ENCODE peak calls at places on chromosome 5, in four cellular contexts. H is IMR-90, N is GM12878, I is H1. D is an unnamed sample.

GRCh38 chr5:62473209-62473608 is 60.6 kb downstream of the IPO11 start:
- DNase-seq in I (no peak), H (peak; percentile 46), N (no peak), D (no peak)

GRCh38 chr5:151496041-151496484 is 48.7 kb downstream of the SLC36A1 start:
- DNase-seq in H (peak; percentile 58), N (no peak), I (peak; percentile 71), D (no peak)

GRCh38 chr5:177176175-177176704 is 42.7 kb downstream of the NSD1 start:
- DNase-seq in H (no peak), N (no peak), I (no peak), D (no peak)

GRCh38 chr5:158119852-158120708 is 261.1 kb upstream of the CLINT1 start:
- DNase-seq in H (peak; percentile 13), N (no peak), I (no peak), D (no peak)

GRCh38 chr5:14773588-14773987 is 98.0 kb downstream of the ANKH start:
- DNase-seq in I (no peak), N (no peak), H (no peak), D (no peak)

GRCh38 chr5:72767289-72768010 is 49.0 kb upstream of the TNPO1 start:
- DNase-seq in N (no peak), H (no peak), I (no peak), D (peak; percentile 7)

GRCh38 chr5:33297760-33298216 is 143.0 kb upstream of the TARS1 start:
- DNase-seq in H (no peak), N (no peak), I (no peak), D (peak; percentile 39)

GRCh38 chr5:92468307-92468706 is 1085.2 kb upstream of the ARRDC3 start:
- DNase-seq in N (no peak), I (no peak), H (no peak), D (no peak)

GRCh38 chr5:133990396-133990795 is 14.4 kb downstream of the VDAC1 start:
- DNase-seq in H (no peak), N (no peak), I (no peak), D (no peak)

GRCh38 chr5:85741972-85742371 is 875.8 kb upstream of the COX7C start:
- DNase-seq in I (no peak), N (no peak), H (no peak), D (no peak)

GRCh38 chr5:147857302-147858129 is 21.0 kb upstream of the SCGB3A2 start:
- DNase-seq in I (peak; percentile 50), N (no peak), H (peak; percentile 56), D (peak; percentile 53)

GRCh38 chr5:58447231-58447630 is 12.7 kb downstream of the PLK2 start:
- DNase-seq in I (no peak), H (peak; percentile 70), N (no peak), D (no peak)

GRCh38 chr5:172491481-172491880 is 37.2 kb upstream of the SH3PXD2B start:
- DNase-seq in H (no peak), I (no peak), N (no peak), D (no peak)
- TF ChIP-seq CHD1 in H (no peak), I (no peak), N (no peak), D (no peak)

DNA sequence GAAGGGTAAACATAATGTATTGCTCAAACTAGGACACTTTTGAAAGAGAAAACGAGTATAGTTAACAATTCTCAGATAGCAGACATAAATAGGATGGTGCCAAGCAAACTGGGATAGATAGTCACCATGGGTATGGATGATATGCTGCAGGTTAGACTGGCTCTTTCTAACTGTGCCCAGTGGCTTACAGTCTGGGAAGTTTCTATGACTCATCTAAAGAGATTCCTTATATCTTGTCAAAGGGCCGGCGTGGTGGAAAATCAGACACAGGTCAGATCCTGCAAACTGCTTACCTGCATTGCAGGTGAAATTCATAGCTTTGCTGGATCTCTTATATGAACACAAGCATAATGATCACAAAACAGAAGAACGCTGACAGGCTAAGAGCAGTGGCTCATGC is 41.8 kb upstream of the RPS23 start:
- DNase-seq in I (no peak), H (no peak), N (no peak), D (no peak)
- TF ChIP-seq CHD1 in I (no peak), H (no peak), N (no peak), D (no peak)

DNA sequence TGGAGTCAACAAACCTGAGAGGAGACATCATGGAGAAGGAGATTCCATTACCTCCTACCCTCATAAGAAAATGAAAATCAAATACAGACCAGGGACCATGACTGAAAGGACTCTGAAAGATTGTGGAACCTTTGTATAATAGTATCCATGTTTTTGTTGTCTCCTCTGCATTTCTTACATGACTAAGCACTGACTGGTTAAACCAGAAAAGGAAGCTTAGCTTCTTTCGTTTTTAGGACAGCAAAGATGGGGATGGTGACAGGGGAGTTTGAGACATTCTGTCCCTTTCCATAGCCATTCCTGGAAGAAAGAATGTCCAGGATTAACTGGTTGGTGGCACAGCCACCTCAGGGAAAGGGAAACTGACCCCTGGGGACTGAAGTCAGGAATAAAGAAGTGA is 22.2 kb downstream of the ITGA1 start:
- DNase-seq in I (no peak), N (no peak), H (peak; percentile 62), D (no peak)
- TF ChIP-seq CHD1 in I (no peak), N (no peak), H (no peak), D (no peak)

GRCh38 chr5:174457141-174457678 is 267.2 kb upstream of the MSX2 start:
- DNase-seq in H (no peak), I (no peak), N (no peak), D (no peak)
- TF ChIP-seq CHD1 in H (no peak), I (no peak), N (no peak), D (no peak)

GRCh38 chr5:148989567-148989966 is 73.3 kb downstream of the SH3TC2 start:
- DNase-seq in I (no peak), N (no peak), H (peak; percentile 24), D (no peak)

GRCh38 chr5:148986636-148987035 is 76.2 kb downstream of the SH3TC2 start:
- DNase-seq in N (no peak), H (no peak), I (no peak), D (no peak)

GRCh38 chr5:148991606-148992005 is 71.3 kb downstream of the SH3TC2 start:
- DNase-seq in N (no peak), I (no peak), H (peak; percentile 50), D (no peak)

GRCh38 chr5:148990817-148991216 is 72.0 kb downstream of the SH3TC2 start:
- DNase-seq in I (no peak), H (no peak), N (no peak), D (no peak)

DNA sequence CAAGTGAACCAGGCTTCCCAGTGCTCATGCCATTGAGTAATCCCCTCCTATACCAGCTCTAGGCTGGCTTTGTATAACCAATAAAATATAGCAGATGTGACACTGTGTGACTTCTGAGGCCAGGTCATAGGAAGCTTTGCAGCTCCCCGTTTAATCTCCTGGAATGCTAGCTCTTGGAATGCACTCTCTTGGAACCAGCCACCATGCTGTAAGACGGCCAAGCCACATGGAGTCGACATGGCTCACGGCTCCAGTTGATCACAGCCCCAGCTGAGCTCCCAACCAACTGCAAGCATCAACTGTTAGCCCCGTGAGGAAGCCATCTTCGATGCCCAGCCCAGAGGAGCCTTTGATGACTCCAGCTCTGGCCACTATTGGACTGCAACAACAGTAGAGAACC is 74.5 kb downstream of the SH3TC2 start:
- DNase-seq in I (no peak), N (no peak), H (no peak), D (no peak)
- TF ChIP-seq CHD1 in I (no peak), N (no peak), H (no peak), D (no peak)

GRCh38 chr5:173529861-173530260 is 86.6 kb downstream of the BOD1 start:
- DNase-seq in H (no peak), N (no peak), I (no peak), D (no peak)
- TF ChIP-seq CHD1 in H (no peak), N (no peak), I (no peak), D (no peak)

GRCh38 chr5:78756853-78757252 is 108.3 kb upstream of the LHFPL2 start:
- DNase-seq in H (no peak), I (no peak), N (no peak), D (no peak)

GRCh38 chr5:78755822-78756429 is 107.4 kb upstream of the LHFPL2 start:
- DNase-seq in I (no peak), H (peak; percentile 54), N (no peak), D (no peak)

GRCh38 chr5:78757269-78758053 is 108.9 kb upstream of the LHFPL2 start:
- DNase-seq in I (no peak), N (peak; percentile 66), H (peak; percentile 69), D (no peak)

GRCh38 chr5:78760411-78761169 is 112.0 kb upstream of the LHFPL2 start:
- DNase-seq in N (no peak), I (no peak), H (no peak), D (no peak)

DNA sequence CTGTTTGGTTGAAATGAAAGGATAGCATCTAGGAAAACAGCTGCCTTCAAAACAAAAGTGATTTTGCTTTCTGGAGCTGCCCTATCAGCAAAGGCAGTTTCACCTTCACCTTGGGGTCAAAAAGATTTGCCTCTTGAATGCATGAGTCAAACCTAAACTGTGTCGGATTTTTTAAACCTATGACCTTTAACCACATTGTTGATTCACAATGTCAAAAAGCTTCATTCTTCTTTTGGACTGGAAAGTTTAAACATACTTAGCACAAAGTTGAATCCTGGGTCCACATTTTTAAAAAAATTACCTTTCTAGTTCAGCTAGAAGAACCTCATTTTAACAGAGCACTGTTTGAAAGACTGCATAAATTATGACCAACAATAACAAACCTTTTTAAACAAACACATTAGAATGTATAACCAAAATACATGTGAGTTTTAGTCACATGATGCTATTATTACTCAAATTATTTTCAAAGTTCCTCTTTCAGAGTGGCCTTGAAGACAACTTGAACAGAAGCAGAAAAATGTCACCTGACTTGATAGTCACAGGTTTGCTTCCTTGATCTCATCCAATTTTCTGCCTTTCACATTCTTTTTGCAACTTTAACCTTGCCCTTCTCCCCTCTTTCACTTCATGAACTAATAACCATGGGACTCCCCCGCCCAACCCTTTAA is 109.7 kb upstream of the LHFPL2 start:
- DNase-seq in H (peak; percentile 84), N (peak; percentile 95), I (no peak), D (no peak)
- TF ChIP-seq CHD1 in H (no peak), N (no peak), I (no peak), D (no peak)

DNA sequence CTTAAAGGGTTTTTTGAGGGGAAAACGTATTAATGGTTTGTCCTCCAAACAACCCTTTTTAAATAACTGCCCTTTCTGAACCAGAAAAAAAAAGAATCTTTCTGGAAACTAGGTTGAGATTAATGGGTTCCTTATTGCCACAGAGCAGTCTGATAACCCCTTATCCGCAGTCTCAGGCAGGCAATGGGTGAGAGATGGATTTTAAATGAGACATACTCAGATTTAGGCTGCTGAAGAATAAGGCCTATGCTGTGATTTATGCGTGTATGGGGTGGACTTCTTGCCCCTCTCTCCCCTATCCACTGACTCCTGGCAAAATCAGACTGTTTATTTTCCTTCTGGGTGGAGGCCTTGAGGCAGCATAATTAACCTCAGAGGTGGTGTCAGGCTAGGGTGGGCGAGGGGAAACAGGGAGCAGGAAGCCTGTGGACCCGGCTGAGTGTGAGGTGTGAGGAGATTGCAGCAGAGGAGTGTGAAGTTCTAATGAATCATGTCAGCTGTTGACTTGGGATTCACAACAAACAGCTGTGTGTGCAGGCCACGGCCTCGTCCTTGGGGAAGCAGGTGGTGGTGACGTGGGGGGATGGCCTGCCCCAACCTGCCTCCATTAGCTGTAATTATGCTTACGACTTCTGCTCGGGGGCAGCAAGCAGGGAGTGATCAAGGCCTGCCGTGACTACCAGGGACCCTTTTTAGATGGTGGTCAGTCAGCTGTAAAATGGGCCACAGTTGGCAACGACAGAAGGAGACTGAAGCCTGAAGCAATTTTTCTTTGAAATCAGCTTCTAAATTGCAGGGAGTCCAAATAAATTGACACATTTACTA is 196.4 kb downstream of the SEMA6A start:
- DNase-seq in H (no peak), N (no peak), I (no peak), D (no peak)
- TF ChIP-seq CHD1 in H (no peak), N (no peak), I (no peak), D (no peak)